ENCODE peak calls at places on chromosomes 6 and 20, in seven cellular contexts. C, B, T, L, O, A and D are unnamed samples. For H3K9me3, the result is how much of the 10 kb centered on the place peaks cover.

GRCh38 chr6:50091641-50092040 is 41.9 kb upstream of the DEFB112 start:
- DNase-seq in A (peak), L (no peak), B (no peak), O (no peak), C (no peak), T (no peak), D (no peak)

GRCh38 chr6:160586374-160586773 is 77.7 kb downstream of the LPA start:
- DNase-seq in A (no peak), B (no peak), O (no peak), C (no peak), T (no peak), L (no peak), D (no peak)

GRCh38 chr6:128208851-128209580 is 308.2 kb upstream of the THEMIS start:
- DNase-seq in A (peak), B (no peak), T (no peak), L (peak), O (no peak), C (no peak), D (no peak)

GRCh38 chr6:166955865-166956443 is 396 bp downstream of the RNASET2 start:
- DNase-seq in L (no peak), B (no peak), C (peak), A (no peak), O (no peak), T (no peak), D (no peak)

GRCh38 chr20:32908334-32909292 is 49.9 kb downstream of the EFCAB8 start:
- DNase-seq in A (no peak), T (no peak), O (no peak), B (no peak), C (no peak), L (no peak), D (peak)

GRCh38 chr6:5938934-5939333 is 67.8 kb downstream of the NRN1 start:
- DNase-seq in T (no peak), B (no peak), O (no peak), L (no peak), C (no peak), A (no peak), D (no peak)

GRCh38 chr20:1336699-1337387 is 7.9 kb upstream of the SDCBP2 start:
- DNase-seq in B (peak), T (no peak), O (peak), A (no peak), L (peak), C (peak), D (no peak)

GRCh38 chr6:122886475-122886874 is 97.4 kb downstream of the SMPDL3A start:
- DNase-seq in L (no peak), T (no peak), O (no peak), B (no peak), C (no peak), A (no peak), D (no peak)

GRCh38 chr6:51717477-51717876 is 369.9 kb downstream of the PKHD1 start:
- DNase-seq in A (no peak), B (no peak), C (no peak), O (no peak), L (no peak), T (no peak), D (no peak)

GRCh38 chr6:142378138-142378875 is 76.5 kb downstream of the ADGRG6 start:
- DNase-seq in C (peak), L (peak), A (peak), T (no peak), B (no peak), O (no peak), D (no peak)

GRCh38 chr6:44172759-44173500 is 14.3 kb downstream of the CAPN11 start:
- DNase-seq in C (peak), L (peak), O (peak), B (peak), A (peak), T (peak), D (peak)

GRCh38 chr6:47126647-47127339 is 84.7 kb upstream of the ADGRF1 start:
- DNase-seq in B (no peak), T (no peak), A (no peak), L (no peak), O (no peak), C (no peak), D (no peak)

GRCh38 chr20:33933469-33933909 is 60.2 kb upstream of the RALY start:
- DNase-seq in O (peak), A (peak), C (peak), B (peak), T (peak), L (peak), D (peak)

GRCh38 chr20:34493646-34494045 is 22.6 kb upstream of the DYNLRB1 start:
- DNase-seq in C (no peak), T (no peak), O (no peak), B (no peak), A (no peak), L (no peak), D (no peak)

GRCh38 chr6:119612871-119613515 is 263.4 kb upstream of the MAN1A1 start:
- DNase-seq in B (no peak), C (no peak), T (no peak), A (peak), L (no peak), O (no peak), D (no peak)

GRCh38 chr6:43180058-43180457 is 1.9 kb upstream of the CUL9 start:
- DNase-seq in C (no peak), O (no peak), A (no peak), T (no peak), L (no peak), B (no peak), D (no peak)

GRCh38 chr20:52747736-52748135 is 224.4 kb upstream of the TSHZ2 start:
- DNase-seq in C (no peak), A (no peak), O (no peak), T (no peak), B (no peak), L (peak), D (no peak)

GRCh38 chr20:50416930-50417329 is 93.3 kb upstream of the PTPN1 start:
- DNase-seq in O (no peak), A (no peak), C (no peak), T (no peak), B (no peak), L (no peak), D (no peak)
- H3K27ac ChIP-seq in O (peak), A (no peak), C (peak), T (peak), B (peak), L (no peak), D (no peak)

GRCh38 chr6:61679625-61680024 is 606.4 kb downstream of the KHDRBS2 start:
- DNase-seq in O (no peak), B (no peak), A (no peak), L (no peak), T (no peak), C (no peak), D (no peak)
- H3K9me3 ChIP-seq in O (under half), B (under half), A (under half), L (under half), T (under half), C (under half), D (under half)

DNA sequence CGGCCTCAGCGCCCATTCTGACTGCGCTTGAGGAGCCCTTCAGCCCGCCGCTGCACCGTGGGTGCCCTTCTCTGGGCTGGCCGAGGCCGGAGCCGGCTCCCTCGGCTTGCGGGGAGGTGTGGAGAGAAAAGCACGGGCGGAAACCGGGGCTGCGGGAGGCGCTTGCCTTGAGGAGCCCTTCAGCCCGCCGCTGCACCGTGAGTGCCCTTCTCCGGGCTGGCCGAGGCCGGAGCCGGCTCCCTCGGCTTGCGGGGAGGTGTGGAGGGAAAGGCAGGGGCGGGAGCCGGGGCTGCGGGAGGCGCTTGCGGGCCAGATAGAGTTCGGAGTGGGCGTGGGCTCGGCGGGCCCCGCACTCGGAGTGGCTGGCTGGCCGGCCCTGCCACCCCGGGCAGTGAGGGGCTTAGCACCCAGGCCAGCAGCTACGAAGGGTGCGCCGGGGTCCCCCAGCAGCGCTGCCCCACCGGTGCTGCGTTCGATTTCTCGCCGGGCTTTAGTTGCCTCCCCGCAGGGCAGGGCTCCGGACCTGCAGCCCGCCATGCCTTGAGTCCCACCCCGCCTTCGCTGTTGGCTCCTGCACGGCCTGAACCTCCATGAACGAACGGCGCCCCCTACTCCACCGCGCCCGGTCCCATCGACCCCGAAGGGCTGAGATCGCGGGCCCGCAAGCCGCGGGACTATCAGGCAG is 45.7 kb upstream of the MCUR1 start:
- DNase-seq in L (no peak), C (no peak), T (no peak), B (no peak), O (no peak), A (no peak), D (no peak)
- H3K4me3 ChIP-seq in L (peak), C (no peak), T (peak), B (peak), O (no peak), A (peak), D (no peak)

DNA sequence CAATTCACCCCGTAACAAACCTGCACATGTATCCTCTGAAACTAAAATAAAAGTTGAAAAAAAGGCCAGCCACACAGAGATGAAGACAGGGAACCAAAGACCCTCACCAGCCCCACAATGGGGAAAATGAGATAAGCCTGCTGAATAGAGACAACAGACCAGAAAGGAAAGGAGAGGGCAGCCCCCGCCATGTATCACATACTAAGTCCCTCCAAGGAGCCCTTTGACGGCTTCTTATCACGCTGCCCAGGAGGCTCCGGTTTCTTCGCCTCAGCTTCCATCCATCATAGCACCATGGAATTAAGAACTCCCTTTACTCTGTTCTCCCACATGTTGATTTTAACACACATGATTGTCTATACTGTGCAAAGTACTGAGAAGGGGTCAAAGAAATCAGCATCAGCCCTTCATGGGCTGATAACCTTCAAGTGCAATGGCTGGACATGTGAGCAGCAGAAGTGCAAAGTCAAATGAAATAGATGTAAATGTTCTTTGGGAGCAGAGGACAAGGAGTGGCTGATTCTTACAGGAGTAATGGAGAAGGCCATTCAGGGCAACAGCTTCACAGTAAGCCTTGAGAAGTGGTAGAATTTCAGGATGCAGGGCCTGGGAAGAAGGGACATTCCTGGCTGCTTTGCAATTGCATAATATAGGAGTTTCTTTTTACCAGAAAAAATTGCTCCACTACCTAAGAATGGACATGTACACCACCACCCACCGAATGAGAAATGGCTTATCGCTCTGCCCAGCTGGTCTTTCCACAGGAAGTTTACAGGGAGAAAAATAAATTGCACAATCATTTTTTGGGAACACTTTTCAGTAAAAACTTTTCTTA is 54.7 kb downstream of the MAP3K5 start:
- DNase-seq in L (peak), A (peak), O (peak), T (no peak), C (no peak), B (no peak), D (no peak)
- H3K27ac ChIP-seq in L (no peak), A (no peak), O (peak), T (peak), C (peak), B (peak), D (no peak)

GRCh38 chr6:169891421-169891820 is 140.0 kb downstream of the ERMARD start:
- DNase-seq in O (no peak), B (no peak), T (no peak), A (no peak), L (no peak), C (no peak), D (no peak)
- H3K9me3 ChIP-seq in O (under half), B (under half), T (under half), A (under half), L (under half), C (under half), D (under half)

DNA sequence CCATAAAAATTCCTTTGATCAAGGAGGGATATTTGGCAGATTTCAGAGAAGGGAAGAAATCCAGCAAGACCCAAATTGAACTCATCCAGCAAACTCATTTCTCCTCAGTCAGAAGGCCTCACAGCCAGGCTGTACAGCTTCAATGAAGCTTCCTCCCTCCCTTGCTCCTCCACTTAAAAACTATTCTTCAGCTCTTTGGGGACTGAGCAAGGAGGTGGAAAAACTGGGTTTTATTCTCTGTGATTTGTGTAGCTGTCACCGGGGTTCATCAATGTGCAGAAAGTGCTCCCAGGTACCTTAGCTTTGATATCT is 158.7 kb upstream of the ZNF184 start:
- DNase-seq in B (no peak), O (no peak), L (no peak), A (no peak), C (no peak), T (no peak), D (no peak)
- H3K4me3 ChIP-seq in B (no peak), O (no peak), L (no peak), A (no peak), C (no peak), T (no peak), D (no peak)

DNA sequence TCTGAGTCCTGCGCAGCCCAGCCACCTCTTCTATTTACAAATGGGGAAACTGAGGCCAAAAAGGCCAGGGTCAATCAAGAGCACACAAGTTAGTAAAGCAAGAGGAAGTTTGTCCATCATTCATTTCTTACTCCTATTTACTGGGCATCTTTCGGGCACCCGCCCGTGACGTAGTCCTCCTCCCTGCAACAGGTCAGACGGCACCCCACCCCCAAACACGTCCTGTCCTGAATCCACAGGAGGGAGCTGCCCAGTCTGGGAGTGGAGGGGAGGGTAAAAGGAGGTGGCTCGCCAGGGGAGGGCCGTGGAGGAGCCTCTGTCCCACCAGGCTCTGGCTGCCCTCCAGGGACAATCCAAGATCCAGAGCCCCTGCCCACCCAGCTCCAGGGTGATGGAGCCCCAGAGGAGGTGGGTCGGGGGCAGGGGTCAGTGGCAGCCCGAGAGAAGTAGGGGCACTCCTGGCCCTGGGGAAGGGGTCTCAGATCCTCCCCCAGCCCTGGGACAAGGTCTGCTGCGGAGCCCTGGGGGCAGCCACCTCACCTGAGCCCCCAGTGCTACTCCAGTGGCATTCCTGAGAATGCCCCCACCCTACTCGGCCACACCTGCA is 2.5 kb upstream of the LAMA5 start:
- DNase-seq in A (peak), O (no peak), L (no peak), T (no peak), B (peak), C (no peak), D (no peak)
- H3K27ac ChIP-seq in A (no peak), O (peak), L (no peak), T (peak), B (peak), C (peak), D (no peak)

GRCh38 chr20:30489604-30490003 is 767.9 kb upstream of the DEFB115 start:
- DNase-seq in B (no peak), C (no peak), T (no peak), O (no peak), A (no peak), L (no peak), D (no peak)
- H3K9me3 ChIP-seq in B (under half), C (under half), T (under half), O (under half), A (under half), L (under half), D (under half)